ENCODE peak calls at places on chromosome 18, in seven cellular contexts. U is pancreas, D is HCT116, P is sigmoid colon, Z is transverse colon, N is neural progenitor cell, C is aorta. R is an unnamed sample.

GRCh38 chr18:65436430-65436829 is 314.4 kb upstream of the CDH7 start:
- DNase-seq in N (no peak), C (no peak), P (no peak), D (no peak), U (no peak), Z (no peak), R (no peak)

GRCh38 chr18:75879196-75879595 is 451.7 kb upstream of the SMIM21 start:
- DNase-seq in N (no peak), D (no peak), C (no peak), P (no peak), Z (no peak), U (no peak), R (no peak)

GRCh38 chr18:7105943-7106342 is 11.7 kb downstream of the LAMA1 start:
- DNase-seq in P (no peak), N (no peak), U (no peak), Z (no peak), D (no peak), C (no peak), R (no peak)

GRCh38 chr18:75208055-75208835 is 694 bp downstream of the PTGR3 start:
- DNase-seq in U (peak; percentile 77), N (peak; percentile 65), P (peak; percentile 82), Z (peak; percentile 64), C (peak; percentile 83), D (no peak), R (peak; percentile 48)

GRCh38 chr18:68887410-68887809 is 89.5 kb downstream of the CCDC102B start:
- DNase-seq in U (no peak), D (no peak), N (no peak), Z (no peak), P (no peak), C (no peak), R (no peak)

GRCh38 chr18:24068945-24069693 is 54.6 kb downstream of the TTC39C start:
- DNase-seq in N (no peak), D (no peak), C (no peak), Z (no peak), P (no peak), U (no peak), R (no peak)

GRCh38 chr18:55587341-55588000 is 521 bp downstream of the TCF4 start:
- DNase-seq in D (no peak), C (no peak), P (no peak), U (no peak), Z (no peak), N (peak; percentile 63), R (no peak)

GRCh38 chr18:76464281-76465259 is 30.5 kb downstream of the ZNF516 start:
- DNase-seq in P (peak; percentile 41), C (no peak), Z (no peak), D (no peak), N (no peak), U (no peak), R (no peak)

GRCh38 chr18:71665131-71665530 is 879.0 kb downstream of the CBLN2 start:
- DNase-seq in P (no peak), U (no peak), N (no peak), Z (no peak), C (no peak), D (no peak), R (no peak)

GRCh38 chr18:3262234-3263171 is 570 bp downstream of the MYL12B start:
- DNase-seq in D (no peak), U (no peak), Z (no peak), P (no peak), C (no peak), N (no peak), R (no peak)

DNA sequence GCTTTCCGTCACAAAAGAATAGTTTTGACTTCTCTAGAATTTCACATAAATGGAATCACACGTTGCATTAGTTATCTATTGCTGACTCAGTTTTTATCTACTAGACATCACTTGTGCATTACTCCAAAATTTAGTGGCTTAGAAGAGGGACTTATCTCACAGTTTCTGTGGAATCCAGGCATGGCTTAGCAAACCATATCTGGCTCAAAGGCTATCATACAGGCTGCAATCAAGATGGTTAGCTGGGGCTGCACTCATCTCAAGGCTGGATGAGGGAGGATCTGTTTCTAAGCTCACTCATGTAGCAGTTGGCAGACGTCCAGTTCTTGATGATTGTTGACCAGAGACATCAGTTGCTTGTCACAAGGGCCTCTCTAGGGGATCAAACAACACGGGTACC is 6.6 kb upstream of the DSC3 start:
- DNase-seq in Z (no peak), N (no peak), P (no peak), U (no peak), C (no peak), D (no peak), R (no peak)
- H3K4me3 ChIP-seq in Z (no peak overlapping the region), N (no peak overlapping the region), P (no peak overlapping the region), U (no peak overlapping the region), C (no peak overlapping the region), D (no peak overlapping the region), R (no peak overlapping the region)

GRCh38 chr18:59681051-59681450 is 16.2 kb downstream of the CCBE1 start:
- DNase-seq in P (peak; percentile 78), D (no peak), Z (no peak), U (no peak), C (no peak), N (no peak), R (no peak)
- H3K36me3 ChIP-seq in P (no peaks in the 10 kb centered on the region), D (no peaks in the 10 kb centered on the region), Z (no peaks in the 10 kb centered on the region), U (no peaks in the 10 kb centered on the region), C (no peaks in the 10 kb centered on the region), N (no peaks in the 10 kb centered on the region), R (no peaks in the 10 kb centered on the region)

GRCh38 chr18:63311481-63312409 is 7.8 kb downstream of the BCL2 start:
- DNase-seq in C (no peak), P (no peak), U (no peak), N (no peak), Z (no peak), D (no peak), R (no peak)

GRCh38 chr18:63306819-63307554 is 12.6 kb downstream of the BCL2 start:
- DNase-seq in P (no peak), N (no peak), C (no peak), U (no peak), Z (no peak), D (no peak), R (no peak)

GRCh38 chr18:63306249-63306648 is 13.3 kb downstream of the BCL2 start:
- DNase-seq in N (no peak), P (no peak), Z (no peak), U (no peak), C (no peak), D (no peak), R (no peak)

GRCh38 chr18:63307555-63308200 is 11.9 kb downstream of the BCL2 start:
- DNase-seq in Z (no peak), N (peak; percentile 28), C (no peak), U (no peak), D (no peak), P (no peak), R (no peak)

GRCh38 chr18:63309422-63309821 is 10.1 kb downstream of the BCL2 start:
- DNase-seq in N (no peak), U (no peak), P (no peak), D (no peak), C (no peak), Z (no peak), R (no peak)
- H3K4me3 ChIP-seq in N (no peak overlapping the region), U (no peak overlapping the region), P (no peak overlapping the region), D (no peak overlapping the region), C (no peak overlapping the region), Z (no peak overlapping the region), R (no peak overlapping the region)

DNA sequence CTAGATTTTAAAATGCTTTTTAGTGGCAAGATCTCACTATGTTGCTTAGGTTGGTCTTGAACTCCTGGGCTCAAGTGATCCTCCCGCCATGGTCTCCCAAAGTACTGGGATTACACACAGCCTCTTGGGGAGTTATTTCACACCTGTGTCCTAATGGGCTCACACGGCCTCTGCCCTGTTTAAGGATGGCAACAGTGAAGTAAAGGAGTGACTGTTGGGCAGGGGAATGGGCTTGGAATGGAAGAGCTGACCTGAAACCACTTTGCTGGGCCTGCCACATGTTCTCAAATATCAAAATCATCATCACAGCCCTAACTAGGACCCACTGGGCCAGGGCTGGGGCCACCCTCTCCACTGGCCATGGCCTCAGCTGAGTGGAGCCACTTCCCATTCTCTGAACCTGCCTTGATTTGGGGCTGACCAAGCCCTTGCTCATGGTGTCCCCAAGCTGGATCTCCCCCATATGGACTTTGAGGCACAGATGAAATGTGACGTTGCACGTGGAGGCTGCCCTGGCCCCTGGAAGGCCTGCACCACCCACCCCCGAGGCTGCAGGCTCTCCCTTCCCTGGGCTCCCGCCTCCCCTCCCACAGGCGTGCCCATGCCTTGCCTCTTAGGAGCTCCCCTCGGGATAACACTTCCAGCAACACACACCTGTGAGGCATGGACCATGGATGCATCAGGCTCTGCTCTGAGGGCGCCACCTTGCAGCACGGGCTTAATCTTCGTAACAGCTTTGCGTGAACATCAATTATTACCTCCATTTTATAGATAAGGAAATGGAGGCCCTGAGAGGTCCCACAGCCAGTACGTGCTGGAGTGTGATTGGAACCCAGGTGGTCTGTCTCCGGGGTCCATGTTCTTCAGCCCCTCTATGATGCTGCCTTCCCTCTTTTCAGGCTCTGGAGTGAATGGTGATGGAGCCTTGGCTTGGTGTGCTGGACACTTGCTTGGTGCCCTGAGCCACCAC is 71.8 kb upstream of the SMAD7 start:
- DNase-seq in D (no peak), Z (peak; percentile 7), P (peak; percentile 56), C (no peak), U (no peak), N (no peak), R (no peak)
- H3K36me3 ChIP-seq in D (no peaks in the 10 kb centered on the region), Z (no peaks in the 10 kb centered on the region), P (no peaks in the 10 kb centered on the region), C (no peaks in the 10 kb centered on the region), U (no peaks in the 10 kb centered on the region), N (no peaks in the 10 kb centered on the region), R (no peaks in the 10 kb centered on the region)

R was measured in tibial artery.